ENCODE peak calls at places on chromosomes 13 and 19, in nine cellular contexts. H, D, A, I, X, O, F, G and Y are unnamed samples. For H3K4me1, the result is how much of the 10 kb centered on the place peaks cover.

GRCh38 chr19:38224014-38224862 is at the start of gene DPF1:
- DNase-seq in H (peak), D (peak), A (no peak), I (peak), X (peak), O (no peak), F (peak), G (no peak), Y (no peak)

GRCh38 chr13:98910501-98910951 is 67.3 kb downstream of the DOCK9 start:
- DNase-seq in H (peak), D (no peak), A (no peak), I (peak), X (peak), O (no peak), F (peak), G (no peak), Y (no peak)

GRCh38 chr19:52142001-52142595 is 2.4 kb upstream of the ZNF616 start:
- DNase-seq in H (no peak), D (no peak), A (no peak), I (peak), X (no peak), O (no peak), F (no peak), G (no peak), Y (no peak)

GRCh38 chr19:17076539-17076919 is 952 bp downstream of the MYO9B start:
- DNase-seq in H (peak), D (no peak), A (no peak), I (peak), X (no peak), O (no peak), F (peak), G (no peak), Y (no peak)

GRCh38 chr13:23020246-23020843 is 160.4 kb upstream of the SGCG start:
- DNase-seq in H (peak), D (no peak), A (peak), I (peak), X (peak), O (peak), F (peak), G (peak), Y (no peak)

GRCh38 chr13:99610702-99611289 is 109.5 kb downstream of the TM9SF2 start:
- DNase-seq in H (peak), D (no peak), A (no peak), I (no peak), X (no peak), O (no peak), F (no peak), G (no peak), Y (no peak)

GRCh38 chr13:113129921-113130750 is 7.5 kb downstream of the F10 start:
- DNase-seq in H (no peak), D (no peak), A (no peak), I (no peak), X (peak), O (no peak), F (peak), G (no peak), Y (no peak)

GRCh38 chr19:56159009-56159501 is 16.8 kb upstream of the GALP start:
- DNase-seq in H (no peak), D (no peak), A (no peak), I (peak), X (no peak), O (no peak), F (no peak), G (no peak), Y (no peak)

GRCh38 chr13:74243637-74244526 is 109.7 kb upstream of the KLF12 start:
- DNase-seq in H (no peak), D (no peak), A (no peak), I (peak), X (peak), O (no peak), F (peak), G (no peak), Y (no peak)

GRCh38 chr13:74479124-74479523 is 344.9 kb upstream of the KLF12 start:
- DNase-seq in H (peak), D (no peak), A (no peak), I (no peak), X (no peak), O (no peak), F (no peak), G (no peak), Y (no peak)

GRCh38 chr19:50969413-50969760 is at the start of gene KLK6:
- DNase-seq in H (no peak), D (no peak), A (no peak), I (peak), X (no peak), O (no peak), F (no peak), G (no peak), Y (no peak)

GRCh38 chr13:48712141-48712540 is 58.4 kb downstream of the CYSLTR2 start:
- DNase-seq in H (no peak), D (no peak), A (no peak), I (no peak), X (no peak), O (no peak), F (no peak), G (no peak), Y (no peak)

GRCh38 chr19:4310247-4311121 is 6.1 kb downstream of the FSD1 start:
- DNase-seq in H (peak), D (no peak), A (no peak), I (peak), X (no peak), O (no peak), F (no peak), G (no peak), Y (no peak)

GRCh38 chr19:40144151-40144550 is 47.1 kb upstream of the MAP3K10 start:
- DNase-seq in H (no peak), D (no peak), A (no peak), I (no peak), X (no peak), O (no peak), F (peak), G (no peak), Y (no peak)

GRCh38 chr19:57803594-57804325 is 11.0 kb downstream of the ZNF552 start:
- DNase-seq in H (peak), D (no peak), A (no peak), I (peak), X (peak), O (no peak), F (peak), G (no peak), Y (no peak)

GRCh38 chr13:77522444-77522843 is 13.1 kb upstream of the SCEL start:
- DNase-seq in H (no peak), D (no peak), A (no peak), I (no peak), X (no peak), O (no peak), F (no peak), G (no peak), Y (no peak)

GRCh38 chr19:7200739-7201138 is 93.5 kb downstream of the INSR start:
- DNase-seq in H (no peak), D (no peak), A (no peak), I (no peak), X (no peak), O (no peak), F (no peak), G (no peak), Y (no peak)

GRCh38 chr19:51687791-51688664 is 5.1 kb upstream of the SPACA6 start:
- DNase-seq in H (peak), D (no peak), A (peak), I (peak), X (peak), O (peak), F (no peak), G (peak), Y (peak)

GRCh38 chr13:53442979-53443378 is 414.4 kb downstream of the OLFM4 start:
- DNase-seq in H (no peak), D (no peak), A (no peak), I (no peak), X (no peak), O (no peak), F (no peak), G (no peak), Y (no peak)

GRCh38 chr13:53439439-53440225 is 411.0 kb downstream of the OLFM4 start:
- DNase-seq in H (peak), D (no peak), A (no peak), I (no peak), X (no peak), O (no peak), F (no peak), G (no peak), Y (no peak)
- H3K4me3 ChIP-seq in H (no peak), D (no peak), A (no peak), I (no peak), X (no peak), O (no peak), F (no peak), G (no peak), Y (no peak)

DNA sequence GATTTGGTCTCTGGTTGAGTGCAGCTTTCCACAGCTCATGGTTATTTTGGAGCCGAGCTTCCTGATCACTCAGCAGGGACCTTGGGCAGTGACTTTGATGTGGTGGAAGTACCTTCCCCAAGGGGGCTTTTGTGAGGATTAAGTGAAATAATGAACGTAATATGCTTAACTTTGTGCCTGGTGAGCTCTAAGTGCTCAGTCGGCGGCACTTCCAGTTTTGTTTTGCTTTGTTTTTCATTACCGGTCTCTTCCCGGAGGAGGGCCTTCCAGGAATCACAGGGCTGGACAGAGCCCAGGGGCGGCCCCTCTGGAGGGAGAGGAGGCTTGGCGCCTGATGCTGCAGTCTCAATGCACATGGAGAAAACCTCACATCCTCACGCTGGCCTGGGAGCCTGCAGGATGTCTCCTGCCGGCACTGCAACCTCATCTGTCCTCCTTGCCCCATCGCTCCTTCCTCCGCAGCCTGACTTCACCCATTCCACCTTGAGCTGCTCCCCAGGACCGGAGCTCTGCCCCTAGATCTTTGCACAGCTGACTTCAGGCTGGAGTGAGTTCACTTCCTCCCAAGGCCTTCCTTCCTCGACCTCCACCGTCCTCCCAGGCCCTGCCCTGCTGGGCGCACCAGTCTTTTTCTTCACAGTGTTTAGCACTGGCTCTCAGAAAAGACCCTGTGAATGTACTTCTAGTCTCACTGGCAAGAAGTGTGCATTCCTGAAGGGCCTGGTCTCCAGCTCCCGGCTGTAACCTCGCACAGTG is 1.6 kb downstream of the PLEKHF1 start:
- DNase-seq in H (peak), D (no peak), A (peak), I (no peak), X (peak), O (peak), F (no peak), G (peak), Y (no peak)
- H3K4me1 ChIP-seq in H (under half), D (under half), A (half or more), I (under half), X (under half), O (under half), F (half or more), G (under half), Y (under half)

GRCh38 chr19:49616532-49616931 is 23.4 kb downstream of the RRAS start:
- DNase-seq in H (no peak), D (no peak), A (no peak), I (no peak), X (no peak), O (no peak), F (no peak), G (no peak), Y (no peak)

GRCh38 chr19:49613374-49613773 is 22.4 kb downstream of the PRR12 start:
- DNase-seq in H (no peak), D (no peak), A (no peak), I (peak), X (no peak), O (no peak), F (no peak), G (no peak), Y (no peak)

GRCh38 chr19:49616945-49617344 is 23.0 kb downstream of the RRAS start:
- DNase-seq in H (no peak), D (no peak), A (no peak), I (no peak), X (no peak), O (no peak), F (no peak), G (no peak), Y (no peak)

GRCh38 chr19:49615861-49616260 is 24.1 kb downstream of the RRAS start:
- DNase-seq in H (no peak), D (no peak), A (no peak), I (no peak), X (no peak), O (no peak), F (no peak), G (no peak), Y (no peak)

DNA sequence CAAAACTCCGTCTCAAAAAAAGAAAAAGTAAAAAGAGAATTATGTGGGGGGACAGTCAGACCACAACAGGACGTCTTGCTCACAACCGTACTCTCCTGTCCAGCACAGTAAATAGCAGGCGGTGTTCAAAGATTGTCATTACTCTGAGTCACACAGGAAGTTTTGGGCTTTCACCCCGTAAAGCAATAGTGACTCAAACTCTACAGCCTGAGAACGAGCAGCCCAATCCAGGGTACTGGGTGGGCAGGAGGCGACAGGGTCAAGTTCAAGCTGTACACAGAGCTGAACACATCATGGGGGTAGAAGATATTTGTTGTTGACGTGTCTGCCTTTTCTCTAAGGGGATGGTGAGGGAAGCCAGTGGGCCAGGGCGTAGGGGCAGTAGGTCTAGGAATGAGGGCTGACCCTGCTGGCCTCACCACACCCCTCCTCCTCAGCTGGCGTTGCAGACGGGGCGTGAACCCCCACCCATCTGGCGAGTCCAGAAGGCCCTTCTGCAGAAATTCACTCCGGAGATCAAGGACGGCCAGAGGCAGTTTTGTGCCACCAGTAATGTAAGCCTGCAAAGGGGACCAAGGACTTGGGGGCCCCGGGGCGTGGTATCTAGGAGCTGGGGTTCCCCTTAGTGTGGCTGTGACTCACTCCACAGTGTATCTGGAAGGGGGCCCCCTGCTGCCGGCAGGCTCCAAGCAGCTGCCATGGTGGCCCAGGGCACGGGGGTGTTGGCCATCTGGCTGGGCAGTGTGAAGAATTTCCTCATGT is 23.3 kb downstream of the PRR12 start:
- DNase-seq in H (no peak), D (no peak), A (no peak), I (peak), X (peak), O (no peak), F (no peak), G (no peak), Y (no peak)
- H3K4me3 ChIP-seq in H (no peak), D (no peak), A (no peak), I (peak), X (no peak), O (no peak), F (no peak), G (no peak), Y (no peak)

DNA sequence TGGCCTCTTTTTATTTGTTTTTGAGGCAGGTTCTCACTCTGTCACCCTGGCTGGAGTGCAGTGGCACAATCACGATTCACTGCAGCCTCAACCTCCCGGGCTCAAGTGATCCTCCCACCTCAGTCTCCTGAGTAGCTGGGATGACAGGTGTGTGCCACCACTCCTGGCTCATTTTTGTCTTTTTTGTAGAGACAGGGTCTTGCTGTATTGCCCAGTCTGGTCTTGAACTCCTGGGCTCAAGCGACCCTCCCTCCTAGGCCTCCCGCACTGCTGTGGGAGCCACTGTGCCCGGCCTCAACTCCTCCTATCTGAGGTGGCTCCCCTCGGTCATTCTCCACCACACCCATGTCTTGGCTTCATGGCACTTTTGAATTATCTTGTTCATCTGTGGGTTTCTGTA is 8.0 kb downstream of the CKM start:
- DNase-seq in H (no peak), D (no peak), A (no peak), I (no peak), X (no peak), O (no peak), F (no peak), G (no peak), Y (no peak)
- H3K4me1 ChIP-seq in H (under half), D (under half), A (under half), I (under half), X (under half), O (under half), F (under half), G (under half), Y (under half)

DNA sequence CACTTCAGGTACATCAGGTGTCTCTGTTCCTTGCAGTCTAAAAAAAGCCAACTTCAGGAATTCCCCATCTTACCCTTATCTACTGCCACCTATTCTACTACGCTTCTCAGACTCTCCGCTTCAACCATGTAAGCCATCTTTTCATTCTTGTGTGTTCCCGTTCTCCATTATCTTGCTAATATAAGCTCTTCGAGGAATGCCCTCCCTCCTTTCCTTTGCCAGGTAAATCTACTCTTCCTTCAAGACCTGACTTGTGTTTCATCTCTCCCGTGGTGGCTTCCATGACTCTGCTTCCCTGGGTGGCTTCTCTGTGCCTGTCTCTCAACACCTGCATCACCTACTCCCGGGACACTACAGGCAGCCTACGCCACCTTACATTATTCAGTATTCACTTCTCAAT is 42.3 kb upstream of the MEDAG start:
- DNase-seq in H (peak), D (no peak), A (no peak), I (no peak), X (no peak), O (no peak), F (no peak), G (no peak), Y (no peak)
- H3K4me3 ChIP-seq in H (no peak), D (no peak), A (no peak), I (no peak), X (no peak), O (no peak), F (no peak), G (no peak), Y (no peak)

GRCh38 chr13:40446365-40446764 is 220.1 kb downstream of the FOXO1 start:
- DNase-seq in H (no peak), D (no peak), A (no peak), I (no peak), X (no peak), O (no peak), F (no peak), G (no peak), Y (no peak)
- H3K4me1 ChIP-seq in H (under half), D (under half), A (under half), I (under half), X (under half), O (under half), F (under half), G (under half), Y (under half)